ENCODE peak calls at places on chromosomes 13 and 19, in six cellular contexts. One of them, this sample, is unnamed.

GRCh38 chr19:51477343-51477742 is 996 bp upstream of the CEACAM18 start:
- DNase-seq in RCC 7860: no peak
- DNase-seq in GM19239: no peak
- DNase-seq in KBM-7: no peak
- DNase-seq in body of pancreas: no peak
- DNase-seq in fibroblast of pulmonary artery: no peak
- DNase-seq in this sample: no peak

GRCh38 chr13:39410089-39410901 is 192.7 kb downstream of the LHFPL6 start:
- DNase-seq in RCC 7860: no peak
- DNase-seq in fibroblast of pulmonary artery: peak
- DNase-seq in body of pancreas: no peak
- DNase-seq in GM19239: no peak
- DNase-seq in KBM-7: peak
- DNase-seq in this sample: no peak

GRCh38 chr13:49052801-49053200 is 77.1 kb downstream of the FNDC3A start:
- DNase-seq in RCC 7860: no peak
- DNase-seq in GM19239: no peak
- DNase-seq in body of pancreas: no peak
- DNase-seq in fibroblast of pulmonary artery: no peak
- DNase-seq in KBM-7: no peak
- DNase-seq in this sample: no peak

GRCh38 chr13:62931901-62932883 is 1516.5 kb upstream of the PCDH20 start:
- DNase-seq in body of pancreas: no peak
- DNase-seq in GM19239: no peak
- DNase-seq in RCC 7860: no peak
- DNase-seq in fibroblast of pulmonary artery: peak
- DNase-seq in KBM-7: no peak
- DNase-seq in this sample: no peak

GRCh38 chr13:97182065-97182890 is 39.9 kb upstream of the MBNL2 start:
- DNase-seq in KBM-7: no peak
- DNase-seq in body of pancreas: no peak
- DNase-seq in GM19239: no peak
- DNase-seq in fibroblast of pulmonary artery: no peak
- DNase-seq in RCC 7860: no peak
- DNase-seq in this sample: no peak

GRCh38 chr19:14475251-14476073 is at the start of gene PTGER1:
- DNase-seq in body of pancreas: no peak
- DNase-seq in RCC 7860: peak
- DNase-seq in fibroblast of pulmonary artery: no peak
- DNase-seq in KBM-7: peak
- DNase-seq in GM19239: no peak
- DNase-seq in this sample: peak

GRCh38 chr13:35210234-35210633 is 266.3 kb downstream of the MAB21L1 start:
- DNase-seq in KBM-7: no peak
- DNase-seq in GM19239: no peak
- DNase-seq in fibroblast of pulmonary artery: peak
- DNase-seq in RCC 7860: no peak
- DNase-seq in body of pancreas: no peak
- DNase-seq in this sample: no peak

GRCh38 chr19:489418-490196 is 6.7 kb upstream of the MADCAM1 start:
- DNase-seq in KBM-7: no peak
- DNase-seq in GM19239: no peak
- DNase-seq in RCC 7860: no peak
- DNase-seq in body of pancreas: peak
- DNase-seq in fibroblast of pulmonary artery: peak
- DNase-seq in this sample: peak

GRCh38 chr19:15643387-15643786 is 2.7 kb downstream of the CYP4F3 start:
- DNase-seq in KBM-7: no peak
- DNase-seq in GM19239: no peak
- DNase-seq in fibroblast of pulmonary artery: no peak
- DNase-seq in body of pancreas: no peak
- DNase-seq in RCC 7860: no peak
- DNase-seq in this sample: no peak

GRCh38 chr19:39403331-39404312 is 3.0 kb upstream of the ZFP36 start:
- DNase-seq in GM19239: no peak
- DNase-seq in body of pancreas: peak
- DNase-seq in KBM-7: peak
- DNase-seq in fibroblast of pulmonary artery: peak
- DNase-seq in RCC 7860: peak
- DNase-seq in this sample: peak

GRCh38 chr19:32649751-32650150 is 25.2 kb downstream of the ANKRD27 start:
- DNase-seq in body of pancreas: no peak
- DNase-seq in GM19239: no peak
- DNase-seq in RCC 7860: no peak
- DNase-seq in KBM-7: no peak
- DNase-seq in fibroblast of pulmonary artery: no peak
- DNase-seq in this sample: no peak

GRCh38 chr13:76379341-76380105 is 506.7 kb downstream of the KCTD12 start:
- DNase-seq in body of pancreas: no peak
- DNase-seq in KBM-7: no peak
- DNase-seq in RCC 7860: no peak
- DNase-seq in fibroblast of pulmonary artery: peak
- DNase-seq in GM19239: no peak
- DNase-seq in this sample: no peak

GRCh38 chr19:37855098-37855497 is 51.3 kb downstream of the WDR87 start:
- DNase-seq in GM19239: no peak
- DNase-seq in fibroblast of pulmonary artery: peak
- DNase-seq in KBM-7: no peak
- DNase-seq in body of pancreas: peak
- DNase-seq in RCC 7860: no peak
- DNase-seq in this sample: no peak

GRCh38 chr19:39467941-39468340 is 12.7 kb upstream of the TIMM50 start:
- DNase-seq in fibroblast of pulmonary artery: no peak
- DNase-seq in GM19239: no peak
- DNase-seq in RCC 7860: no peak
- DNase-seq in body of pancreas: no peak
- DNase-seq in KBM-7: no peak
- DNase-seq in this sample: no peak

GRCh38 chr13:45396548-45397095 is 21.6 kb downstream of the SLC25A30 start:
- DNase-seq in body of pancreas: no peak
- DNase-seq in GM19239: no peak
- DNase-seq in KBM-7: peak
- DNase-seq in RCC 7860: no peak
- DNase-seq in fibroblast of pulmonary artery: peak
- DNase-seq in this sample: no peak

GRCh38 chr19:42695811-42696503 is 44.3 kb downstream of the PSG3 start:
- DNase-seq in fibroblast of pulmonary artery: no peak
- DNase-seq in GM19239: no peak
- DNase-seq in body of pancreas: no peak
- DNase-seq in RCC 7860: no peak
- DNase-seq in KBM-7: no peak
- DNase-seq in this sample: no peak

GRCh38 chr13:42363941-42364612 is 92.1 kb downstream of the AKAP11 start:
- DNase-seq in KBM-7: no peak
- DNase-seq in RCC 7860: peak
- DNase-seq in GM19239: no peak
- DNase-seq in fibroblast of pulmonary artery: peak
- DNase-seq in body of pancreas: no peak
- DNase-seq in this sample: no peak

GRCh38 chr13:52599853-52600603 is 42.2 kb upstream of the HNRNPA1L2 start:
- DNase-seq in body of pancreas: peak
- DNase-seq in GM19239: no peak
- DNase-seq in RCC 7860: no peak
- DNase-seq in KBM-7: peak
- DNase-seq in fibroblast of pulmonary artery: peak
- DNase-seq in this sample: peak

GRCh38 chr19:43847884-43848283 is 20.8 kb downstream of the ZNF283 start:
- DNase-seq in fibroblast of pulmonary artery: no peak
- DNase-seq in RCC 7860: peak
- DNase-seq in GM19239: no peak
- DNase-seq in body of pancreas: no peak
- DNase-seq in KBM-7: no peak
- DNase-seq in this sample: no peak

GRCh38 chr19:19630426-19630825 is 2.4 kb upstream of the LPAR2 start:
- DNase-seq in GM19239: no peak
- DNase-seq in body of pancreas: no peak
- DNase-seq in fibroblast of pulmonary artery: no peak
- DNase-seq in KBM-7: no peak
- DNase-seq in RCC 7860: no peak
- DNase-seq in this sample: no peak

GRCh38 chr13:48043789-48044503 is 6.4 kb downstream of the NUDT15 start:
- DNase-seq in fibroblast of pulmonary artery: peak
- DNase-seq in RCC 7860: no peak
- DNase-seq in GM19239: no peak
- DNase-seq in KBM-7: no peak
- DNase-seq in body of pancreas: no peak
- DNase-seq in this sample: no peak

GRCh38 chr19:12859546-12859945 is 21.2 kb downstream of the MAST1 start:
- DNase-seq in body of pancreas: no peak
- DNase-seq in KBM-7: no peak
- DNase-seq in fibroblast of pulmonary artery: no peak
- DNase-seq in RCC 7860: no peak
- DNase-seq in GM19239: no peak
- DNase-seq in this sample: no peak

GRCh38 chr13:27619093-27619705 is 1.1 kb downstream of the LNX2 start:
- DNase-seq in fibroblast of pulmonary artery: peak
- DNase-seq in KBM-7: peak
- DNase-seq in body of pancreas: peak
- DNase-seq in RCC 7860: no peak
- DNase-seq in GM19239: no peak
- DNase-seq in this sample: no peak

GRCh38 chr19:50977626-50978025 is 6.1 kb downstream of the KLK7 start:
- DNase-seq in body of pancreas: no peak
- DNase-seq in GM19239: no peak
- DNase-seq in KBM-7: no peak
- DNase-seq in fibroblast of pulmonary artery: no peak
- DNase-seq in RCC 7860: no peak
- DNase-seq in this sample: no peak

GRCh38 chr13:75263741-75264407 is 218.1 kb downstream of the TBC1D4 start:
- DNase-seq in fibroblast of pulmonary artery: peak
- DNase-seq in GM19239: no peak
- DNase-seq in RCC 7860: no peak
- DNase-seq in KBM-7: no peak
- DNase-seq in body of pancreas: no peak
- DNase-seq in this sample: no peak

GRCh38 chr19:29467824-29468401 is 57.9 kb upstream of the VSTM2B start:
- DNase-seq in KBM-7: peak
- DNase-seq in body of pancreas: no peak
- DNase-seq in GM19239: no peak
- DNase-seq in RCC 7860: no peak
- DNase-seq in fibroblast of pulmonary artery: peak
- DNase-seq in this sample: peak

GRCh38 chr13:81442904-81443303 is 1102.0 kb upstream of the SPRY2 start:
- DNase-seq in GM19239: no peak
- DNase-seq in KBM-7: no peak
- DNase-seq in RCC 7860: no peak
- DNase-seq in body of pancreas: no peak
- DNase-seq in fibroblast of pulmonary artery: no peak
- DNase-seq in this sample: no peak

GRCh38 chr13:99721606-99722384 is 220.5 kb downstream of the TM9SF2 start:
- DNase-seq in GM19239: no peak
- DNase-seq in KBM-7: peak
- DNase-seq in body of pancreas: no peak
- DNase-seq in RCC 7860: peak
- DNase-seq in fibroblast of pulmonary artery: no peak
- DNase-seq in this sample: no peak

GRCh38 chr13:51221674-51222509 is at the start of gene FAM124A:
- DNase-seq in body of pancreas: peak
- DNase-seq in fibroblast of pulmonary artery: no peak
- DNase-seq in KBM-7: peak
- DNase-seq in RCC 7860: no peak
- DNase-seq in GM19239: peak
- DNase-seq in this sample: peak

GRCh38 chr19:6519289-6519688 is 11.5 kb upstream of the TNFSF9 start:
- DNase-seq in fibroblast of pulmonary artery: peak
- DNase-seq in GM19239: no peak
- DNase-seq in RCC 7860: peak
- DNase-seq in body of pancreas: no peak
- DNase-seq in KBM-7: no peak
- DNase-seq in this sample: no peak

GRCh38 chr19:8665468-8666213 is 33.0 kb downstream of the ACTL9 start:
- DNase-seq in GM19239: no peak
- DNase-seq in RCC 7860: no peak
- DNase-seq in body of pancreas: no peak
- DNase-seq in KBM-7: no peak
- DNase-seq in fibroblast of pulmonary artery: no peak
- DNase-seq in this sample: no peak

GRCh38 chr13:80755925-80756324 is 415.0 kb upstream of the SPRY2 start:
- DNase-seq in fibroblast of pulmonary artery: no peak
- DNase-seq in KBM-7: no peak
- DNase-seq in body of pancreas: no peak
- DNase-seq in GM19239: no peak
- DNase-seq in RCC 7860: no peak
- DNase-seq in this sample: peak

GRCh38 chr19:55086730-55087541 is 11.3 kb downstream of the EPS8L1 start:
- DNase-seq in RCC 7860: peak
- DNase-seq in GM19239: no peak
- DNase-seq in fibroblast of pulmonary artery: peak
- DNase-seq in body of pancreas: peak
- DNase-seq in KBM-7: no peak
- DNase-seq in this sample: peak

GRCh38 chr13:39916330-39916729 is 260.9 kb downstream of the COG6 start:
- DNase-seq in body of pancreas: no peak
- DNase-seq in GM19239: no peak
- DNase-seq in fibroblast of pulmonary artery: peak
- DNase-seq in KBM-7: no peak
- DNase-seq in RCC 7860: no peak
- DNase-seq in this sample: no peak

GRCh38 chr19:806815-807421 is 9.7 kb downstream of the PTBP1 start:
- DNase-seq in KBM-7: no peak
- DNase-seq in body of pancreas: no peak
- DNase-seq in fibroblast of pulmonary artery: no peak
- DNase-seq in RCC 7860: no peak
- DNase-seq in GM19239: no peak
- DNase-seq in this sample: no peak

GRCh38 chr19:8629184-8629583 is 1.2 kb upstream of the NFILZ start:
- DNase-seq in RCC 7860: no peak
- DNase-seq in GM19239: no peak
- DNase-seq in fibroblast of pulmonary artery: no peak
- DNase-seq in KBM-7: no peak
- DNase-seq in body of pancreas: no peak
- DNase-seq in this sample: no peak

GRCh38 chr19:47418595-47419036 is 711 bp downstream of the MEIS3 start:
- DNase-seq in fibroblast of pulmonary artery: no peak
- DNase-seq in body of pancreas: no peak
- DNase-seq in RCC 7860: no peak
- DNase-seq in GM19239: no peak
- DNase-seq in KBM-7: no peak
- DNase-seq in this sample: no peak

GRCh38 chr13:78660130-78660857 is 1.3 kb upstream of the OBI1 start:
- DNase-seq in fibroblast of pulmonary artery: no peak
- DNase-seq in GM19239: no peak
- DNase-seq in KBM-7: no peak
- DNase-seq in RCC 7860: no peak
- DNase-seq in body of pancreas: peak
- DNase-seq in this sample: no peak

GRCh38 chr13:113061271-113061625 is 44.3 kb upstream of the F7 start:
- DNase-seq in GM19239: no peak
- DNase-seq in RCC 7860: no peak
- DNase-seq in body of pancreas: no peak
- DNase-seq in KBM-7: no peak
- DNase-seq in fibroblast of pulmonary artery: no peak
- DNase-seq in this sample: no peak